ENCODE peak calls at places on chromosomes 4 and X, in four cellular contexts. C is AG09319, A is heart left ventricle, D is left lung. E is an unnamed sample.

GRCh38 chrX:21926527-21927278 is 13.8 kb upstream of the SMS start:
- DNase-seq in C (peak), A (no peak), D (no peak), E (no peak)

GRCh38 chrX:12411831-12412230 is 273.6 kb downstream of the FRMPD4 start:
- DNase-seq in C (no peak), A (no peak), D (no peak), E (no peak)

GRCh38 chrX:1466232-1466661 is 13.5 kb upstream of the ASMTL start:
- DNase-seq in C (no peak), A (no peak), D (no peak), E (peak)

GRCh38 chrX:97498093-97498492 is 614.4 kb downstream of the RPA4 start:
- DNase-seq in C (no peak), A (no peak), D (no peak), E (no peak)

GRCh38 chrX:45762699-45763647 is 562.3 kb upstream of the DIPK2B start:
- DNase-seq in C (no peak), A (no peak), D (no peak), E (no peak)

GRCh38 chr4:3497095-3497494 is 34.0 kb downstream of the DOK7 start:
- DNase-seq in C (no peak), A (no peak), D (no peak), E (no peak)

GRCh38 chr4:163548481-163549243 is 54.2 kb downstream of the TMA16 start:
- DNase-seq in C (peak), A (no peak), D (no peak), E (no peak)

GRCh38 chr4:113112341-113112978 is 63.0 kb downstream of the ANK2 start:
- DNase-seq in C (no peak), A (no peak), D (no peak), E (no peak)

GRCh38 chr4:76523593-76523992 is 88.6 kb downstream of the SHROOM3 start:
- DNase-seq in C (no peak), A (peak), D (no peak), E (no peak)

GRCh38 chrX:130857207-130857606 is 45.8 kb downstream of the ENOX2 start:
- DNase-seq in C (no peak), A (no peak), D (no peak), E (no peak)

GRCh38 chr4:17347445-17347844 is 164.4 kb downstream of the QDPR start:
- DNase-seq in C (no peak), A (no peak), D (no peak), E (no peak)

GRCh38 chr4:112327950-112328349 is 30.8 kb downstream of the ALPK1 start:
- DNase-seq in C (peak), A (no peak), D (no peak), E (no peak)

GRCh38 chr4:68271851-68272756 is 26.6 kb upstream of the TMPRSS11B start:
- DNase-seq in C (peak), A (no peak), D (no peak), E (no peak)

GRCh38 chrX:135114392-135114791 is 5.9 kb downstream of the ETDB start:
- DNase-seq in C (no peak), A (no peak), D (no peak), E (no peak)

GRCh38 chr4:3269105-3269927 is 20.4 kb downstream of the MSANTD1 start:
- DNase-seq in C (no peak), A (no peak), D (peak), E (no peak)

DNA sequence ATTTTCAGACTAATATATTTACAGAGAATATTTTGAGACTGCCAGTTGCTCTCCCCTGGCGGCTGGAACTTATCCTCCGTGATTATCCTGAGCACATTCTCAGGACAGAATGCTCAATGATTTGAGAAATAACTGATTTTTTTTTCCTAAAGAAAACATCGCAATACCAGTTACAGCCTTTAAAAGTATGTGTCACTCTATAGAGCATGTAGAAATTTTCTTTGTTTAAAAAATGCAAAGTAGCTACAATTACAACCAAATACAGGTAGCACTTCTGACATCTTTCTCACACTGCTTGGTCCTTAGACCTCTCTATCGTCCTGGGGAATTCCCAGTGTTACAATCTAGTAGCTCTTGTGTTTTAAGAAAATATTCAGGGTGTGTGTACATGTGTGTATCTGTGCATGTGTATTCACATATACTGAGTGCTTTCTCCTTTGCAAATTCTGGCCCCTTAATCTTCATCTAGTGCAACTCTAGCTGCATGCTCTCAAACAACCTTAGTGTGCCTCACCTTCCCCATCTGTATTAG is 13.8 kb downstream of the APBB2 start:
- DNase-seq in C (no peak), A (no peak), D (no peak), E (no peak)
- TF ChIP-seq CTCF in C (no peak), A (no peak), D (no peak), E (no peak)

DNA sequence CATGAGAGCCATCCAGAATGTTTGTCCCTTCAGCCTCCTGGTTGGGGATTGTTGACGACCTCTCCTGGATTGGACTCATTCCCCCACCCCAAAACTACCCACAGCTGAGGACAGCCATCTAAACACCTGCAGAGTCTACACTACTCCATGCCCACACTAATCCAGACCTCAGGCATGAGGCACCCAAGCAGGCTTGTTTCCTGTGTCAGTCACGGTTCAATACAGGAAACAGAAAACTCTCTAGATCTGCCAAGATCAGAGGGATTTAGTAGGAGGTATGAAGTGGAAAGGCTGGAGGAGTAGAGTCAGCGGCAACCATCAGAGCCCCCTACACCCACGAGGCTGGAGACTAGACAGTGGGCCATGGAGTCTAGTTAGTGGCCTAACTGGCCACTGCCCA is 37.7 kb downstream of the HAND2 start:
- DNase-seq in C (no peak), A (no peak), D (no peak), E (no peak)
- TF ChIP-seq CTCF in C (no peak), A (no peak), D (no peak), E (no peak)

DNA sequence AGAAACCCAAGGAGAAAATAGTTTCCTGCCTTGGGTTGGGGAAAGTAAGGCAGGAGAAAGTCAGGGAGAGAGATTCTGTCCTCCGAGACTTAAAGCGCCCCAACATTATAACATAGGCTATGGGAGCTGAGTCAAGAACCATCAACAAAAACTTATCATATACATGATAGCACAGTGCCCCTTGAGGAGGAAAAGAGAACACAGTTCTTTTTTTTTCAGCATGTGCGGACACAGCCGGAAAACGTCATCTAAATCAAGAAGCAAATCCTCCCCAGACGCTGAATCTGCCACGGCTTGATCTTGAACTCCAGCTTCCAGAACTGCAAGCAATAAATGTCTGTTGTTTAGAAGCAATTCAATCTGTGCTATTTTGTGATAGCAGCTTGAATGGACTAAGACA is 549.6 kb upstream of the PRKX start:
- DNase-seq in C (no peak), A (no peak), D (no peak), E (no peak)
- TF ChIP-seq CTCF in C (no peak), A (peak), D (no peak), E (no peak)

GRCh38 chr4:13953083-13953482 is 325.6 kb upstream of the BOD1L1 start:
- DNase-seq in C (no peak), A (no peak), D (no peak), E (no peak)
- TF ChIP-seq CTCF in C (no peak), A (no peak), D (no peak), E (no peak)

GRCh38 chr4:131426023-131426758 is 1722.9 kb upstream of the PCDH10 start:
- DNase-seq in C (no peak), A (no peak), D (no peak), E (no peak)

GRCh38 chr4:131427000-131427399 is 1722.1 kb upstream of the PCDH10 start:
- DNase-seq in C (no peak), A (no peak), D (no peak), E (no peak)

GRCh38 chr4:131430302-131430701 is 1718.8 kb upstream of the PCDH10 start:
- DNase-seq in C (no peak), A (no peak), D (no peak), E (no peak)
- TF ChIP-seq CTCF in C (no peak), A (no peak), D (no peak), E (no peak)

E was measured in natural killer cell.